ENCODE peak calls at places on chromosome 20, in four cellular contexts. One of them, this sample, is unnamed. For H3K4me1, the result is how much of the 10 kb centered on the place peaks cover.

GRCh38 chr20:41716436-41716835 is 98.3 kb upstream of the CHD6 start:
- DNase-seq in uterus: no peak
- DNase-seq in heart left ventricle: no peak
- DNase-seq in IMR-90: peak
- DNase-seq in this sample: no peak

GRCh38 chr20:4891364-4891763 is 109.9 kb downstream of the SLC23A2 start:
- DNase-seq in uterus: no peak
- DNase-seq in heart left ventricle: no peak
- DNase-seq in IMR-90: no peak
- DNase-seq in this sample: no peak

GRCh38 chr20:10504893-10505292 is 69.8 kb downstream of the SLX4IP start:
- DNase-seq in uterus: peak
- DNase-seq in heart left ventricle: no peak
- DNase-seq in IMR-90: peak
- DNase-seq in this sample: peak

GRCh38 chr20:23246682-23247664 is 103.6 kb upstream of the NXT1 start:
- DNase-seq in uterus: peak
- DNase-seq in heart left ventricle: peak
- DNase-seq in IMR-90: no peak
- DNase-seq in this sample: peak

GRCh38 chr20:14470231-14470894 is 133.0 kb upstream of the FLRT3 start:
- DNase-seq in uterus: no peak
- DNase-seq in heart left ventricle: no peak
- DNase-seq in IMR-90: no peak
- DNase-seq in this sample: no peak

GRCh38 chr20:19929749-19930148 is 87.4 kb upstream of the NAA20 start:
- DNase-seq in uterus: no peak
- DNase-seq in heart left ventricle: no peak
- DNase-seq in IMR-90: peak
- DNase-seq in this sample: no peak

GRCh38 chr20:35049776-35050352 is 42.7 kb downstream of the TRPC4AP start:
- DNase-seq in uterus: no peak
- DNase-seq in heart left ventricle: no peak
- DNase-seq in IMR-90: no peak
- DNase-seq in this sample: no peak

GRCh38 chr20:19486448-19486847 is 271.6 kb upstream of the RIN2 start:
- DNase-seq in uterus: no peak
- DNase-seq in heart left ventricle: no peak
- DNase-seq in IMR-90: no peak
- DNase-seq in this sample: no peak

GRCh38 chr20:57654998-57655811 is 35.0 kb upstream of the ZBP1 start:
- DNase-seq in uterus: peak
- DNase-seq in heart left ventricle: peak
- DNase-seq in IMR-90: no peak
- DNase-seq in this sample: no peak

GRCh38 chr20:40497781-40498691 is 191.0 kb downstream of the MAFB start:
- DNase-seq in uterus: no peak
- DNase-seq in heart left ventricle: peak
- DNase-seq in IMR-90: no peak
- DNase-seq in this sample: peak

GRCh38 chr20:56903858-56904257 is 274.8 kb downstream of the TFAP2C start:
- DNase-seq in uterus: no peak
- DNase-seq in heart left ventricle: no peak
- DNase-seq in IMR-90: no peak
- DNase-seq in this sample: no peak

GRCh38 chr20:11431613-11432012 is 486.1 kb upstream of the BTBD3 start:
- DNase-seq in uterus: no peak
- DNase-seq in heart left ventricle: no peak
- DNase-seq in IMR-90: no peak
- DNase-seq in this sample: no peak

GRCh38 chr20:63955281-63955845 is 853 bp downstream of the UCKL1 start:
- DNase-seq in uterus: no peak
- DNase-seq in heart left ventricle: peak
- DNase-seq in IMR-90: no peak
- DNase-seq in this sample: no peak

GRCh38 chr20:11847827-11848226 is 69.9 kb upstream of the BTBD3 start:
- DNase-seq in uterus: no peak
- DNase-seq in heart left ventricle: no peak
- DNase-seq in IMR-90: no peak
- DNase-seq in this sample: no peak

GRCh38 chr20:12056836-12057235 is 139.1 kb downstream of the BTBD3 start:
- DNase-seq in uterus: no peak
- DNase-seq in heart left ventricle: no peak
- DNase-seq in IMR-90: no peak
- DNase-seq in this sample: no peak

GRCh38 chr20:5688431-5688972 is 61.7 kb upstream of the SHLD1 start:
- DNase-seq in uterus: no peak
- DNase-seq in heart left ventricle: peak
- DNase-seq in IMR-90: no peak
- DNase-seq in this sample: no peak

GRCh38 chr20:63626424-63627128 is at the start of gene GMEB2:
- DNase-seq in uterus: peak
- DNase-seq in heart left ventricle: peak
- DNase-seq in IMR-90: no peak
- DNase-seq in this sample: peak

GRCh38 chr20:57913156-57913930 is 203.5 kb upstream of the PMEPA1 start:
- DNase-seq in uterus: no peak
- DNase-seq in heart left ventricle: no peak
- DNase-seq in IMR-90: no peak
- DNase-seq in this sample: no peak

GRCh38 chr20:9919271-9920014 is 80.6 kb upstream of the PAK5 start:
- DNase-seq in uterus: no peak
- DNase-seq in heart left ventricle: no peak
- DNase-seq in IMR-90: no peak
- DNase-seq in this sample: no peak

GRCh38 chr20:36862857-36863668 is 12.9 kb upstream of the TLDC2 start:
- DNase-seq in uterus: no peak
- DNase-seq in heart left ventricle: no peak
- DNase-seq in IMR-90: no peak
- DNase-seq in this sample: no peak

DNA sequence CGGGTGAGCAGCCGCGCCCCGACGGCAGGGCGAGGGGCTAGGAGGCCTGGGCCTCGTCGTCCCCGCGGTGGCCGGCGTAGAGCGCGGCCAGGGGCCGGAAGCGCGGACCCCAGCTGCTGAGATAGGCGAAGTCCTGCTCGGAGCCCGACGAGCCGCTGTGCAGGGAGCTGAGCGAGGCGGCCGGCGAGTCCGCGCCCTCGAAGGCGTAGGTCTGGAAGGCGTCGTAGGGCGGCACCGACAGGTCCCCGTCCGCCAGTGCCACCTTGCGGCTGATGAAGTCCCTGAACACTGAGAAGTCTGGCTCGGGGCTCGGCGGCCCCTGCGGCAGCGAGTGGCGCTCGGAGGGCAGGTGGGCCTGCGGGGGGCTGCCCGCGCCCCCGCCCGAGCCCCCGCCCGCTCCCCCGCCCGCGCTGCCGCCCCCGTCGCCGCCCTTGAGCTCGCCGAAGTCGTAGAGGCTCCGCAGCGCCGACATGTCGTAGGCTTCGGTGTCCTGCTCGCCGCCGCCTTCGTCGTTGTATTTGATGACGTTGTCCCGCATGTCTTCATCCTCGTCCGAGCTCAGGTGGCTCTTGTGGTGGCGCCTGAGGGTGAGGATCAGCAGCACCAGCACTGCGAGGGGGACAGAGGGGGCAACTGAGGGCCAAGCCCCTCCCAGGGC is 56.5 kb downstream of the CD40 start:
- DNase-seq in uterus: peak
- DNase-seq in heart left ventricle: peak
- DNase-seq in IMR-90: peak
- DNase-seq in this sample: peak
- TF ChIP-seq POLR2A in uterus: no peak
- TF ChIP-seq POLR2A in heart left ventricle: no peak
- TF ChIP-seq POLR2A in IMR-90: no peak
- TF ChIP-seq POLR2A in this sample: no peak

GRCh38 chr20:47256665-47257236 is 99.7 kb downstream of the ZMYND8 start:
- DNase-seq in uterus: no peak
- DNase-seq in heart left ventricle: no peak
- DNase-seq in IMR-90: peak
- DNase-seq in this sample: no peak

GRCh38 chr20:47257771-47258170 is 98.7 kb downstream of the ZMYND8 start:
- DNase-seq in uterus: no peak
- DNase-seq in heart left ventricle: no peak
- DNase-seq in IMR-90: no peak
- DNase-seq in this sample: no peak

GRCh38 chr20:47258745-47259695 is 97.5 kb downstream of the ZMYND8 start:
- DNase-seq in uterus: no peak
- DNase-seq in heart left ventricle: peak
- DNase-seq in IMR-90: peak
- DNase-seq in this sample: peak

GRCh38 chr20:47253860-47254259 is 102.6 kb downstream of the ZMYND8 start:
- DNase-seq in uterus: no peak
- DNase-seq in heart left ventricle: no peak
- DNase-seq in IMR-90: peak
- DNase-seq in this sample: no peak

GRCh38 chr20:47257256-47257655 is 99.2 kb downstream of the ZMYND8 start:
- DNase-seq in uterus: no peak
- DNase-seq in heart left ventricle: no peak
- DNase-seq in IMR-90: no peak
- DNase-seq in this sample: no peak
- H3K4me1 ChIP-seq in uterus: under half
- H3K4me1 ChIP-seq in heart left ventricle: under half
- H3K4me1 ChIP-seq in IMR-90: under half
- H3K4me1 ChIP-seq in this sample: under half

GRCh38 chr20:31951530-31952453 is at the start of gene PDRG1:
- DNase-seq in uterus: peak
- DNase-seq in heart left ventricle: peak
- DNase-seq in IMR-90: peak
- DNase-seq in this sample: peak
- TF ChIP-seq POLR2A in uterus: peak
- TF ChIP-seq POLR2A in heart left ventricle: no peak
- TF ChIP-seq POLR2A in IMR-90: peak
- TF ChIP-seq POLR2A in this sample: peak

GRCh38 chr20:17671565-17671964 is 10.5 kb downstream of the RRBP1 start:
- DNase-seq in uterus: no peak
- DNase-seq in heart left ventricle: no peak
- DNase-seq in IMR-90: no peak
- DNase-seq in this sample: no peak
- H3K4me1 ChIP-seq in uterus: under half
- H3K4me1 ChIP-seq in heart left ventricle: under half
- H3K4me1 ChIP-seq in IMR-90: under half
- H3K4me1 ChIP-seq in this sample: under half

GRCh38 chr20:43976577-43976976 is 61.9 kb downstream of the TOX2 start:
- DNase-seq in uterus: no peak
- DNase-seq in heart left ventricle: no peak
- DNase-seq in IMR-90: no peak
- DNase-seq in this sample: no peak

GRCh38 chr20:43979576-43979975 is 64.9 kb downstream of the TOX2 start:
- DNase-seq in uterus: no peak
- DNase-seq in heart left ventricle: no peak
- DNase-seq in IMR-90: no peak
- DNase-seq in this sample: no peak

GRCh38 chr20:43977962-43978361 is 63.3 kb downstream of the TOX2 start:
- DNase-seq in uterus: no peak
- DNase-seq in heart left ventricle: no peak
- DNase-seq in IMR-90: no peak
- DNase-seq in this sample: no peak

GRCh38 chr20:43975096-43975768 is 60.6 kb downstream of the TOX2 start:
- DNase-seq in uterus: no peak
- DNase-seq in heart left ventricle: no peak
- DNase-seq in IMR-90: peak
- DNase-seq in this sample: no peak

DNA sequence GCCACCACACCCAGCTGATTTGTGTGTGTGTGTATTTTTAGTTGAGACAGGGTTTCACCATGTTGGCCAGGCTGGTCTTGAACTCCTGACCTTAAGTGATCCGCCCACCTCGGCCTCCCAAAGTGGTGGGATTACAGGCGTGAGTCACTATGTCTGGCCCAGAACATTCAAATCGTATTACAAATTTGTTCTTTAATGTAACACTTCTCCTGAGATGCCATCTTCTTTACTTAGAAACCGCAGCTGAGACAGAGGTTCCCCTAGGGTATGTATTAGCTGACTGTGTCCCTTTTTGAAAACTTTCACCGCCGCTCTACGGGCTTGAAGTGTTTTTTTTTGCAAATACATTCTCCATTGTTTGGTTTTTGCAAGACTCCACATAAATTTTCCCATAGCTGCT is 62.6 kb downstream of the TOX2 start:
- DNase-seq in uterus: no peak
- DNase-seq in heart left ventricle: no peak
- DNase-seq in IMR-90: peak
- DNase-seq in this sample: no peak
- TF ChIP-seq POLR2A in uterus: no peak
- TF ChIP-seq POLR2A in heart left ventricle: no peak
- TF ChIP-seq POLR2A in IMR-90: no peak
- TF ChIP-seq POLR2A in this sample: no peak

GRCh38 chr20:2673453-2673852 is 9.4 kb upstream of the IDH3B start:
- DNase-seq in uterus: no peak
- DNase-seq in heart left ventricle: no peak
- DNase-seq in IMR-90: no peak
- DNase-seq in this sample: no peak
- H3K4me1 ChIP-seq in uterus: under half
- H3K4me1 ChIP-seq in heart left ventricle: under half
- H3K4me1 ChIP-seq in IMR-90: under half
- H3K4me1 ChIP-seq in this sample: under half

DNA sequence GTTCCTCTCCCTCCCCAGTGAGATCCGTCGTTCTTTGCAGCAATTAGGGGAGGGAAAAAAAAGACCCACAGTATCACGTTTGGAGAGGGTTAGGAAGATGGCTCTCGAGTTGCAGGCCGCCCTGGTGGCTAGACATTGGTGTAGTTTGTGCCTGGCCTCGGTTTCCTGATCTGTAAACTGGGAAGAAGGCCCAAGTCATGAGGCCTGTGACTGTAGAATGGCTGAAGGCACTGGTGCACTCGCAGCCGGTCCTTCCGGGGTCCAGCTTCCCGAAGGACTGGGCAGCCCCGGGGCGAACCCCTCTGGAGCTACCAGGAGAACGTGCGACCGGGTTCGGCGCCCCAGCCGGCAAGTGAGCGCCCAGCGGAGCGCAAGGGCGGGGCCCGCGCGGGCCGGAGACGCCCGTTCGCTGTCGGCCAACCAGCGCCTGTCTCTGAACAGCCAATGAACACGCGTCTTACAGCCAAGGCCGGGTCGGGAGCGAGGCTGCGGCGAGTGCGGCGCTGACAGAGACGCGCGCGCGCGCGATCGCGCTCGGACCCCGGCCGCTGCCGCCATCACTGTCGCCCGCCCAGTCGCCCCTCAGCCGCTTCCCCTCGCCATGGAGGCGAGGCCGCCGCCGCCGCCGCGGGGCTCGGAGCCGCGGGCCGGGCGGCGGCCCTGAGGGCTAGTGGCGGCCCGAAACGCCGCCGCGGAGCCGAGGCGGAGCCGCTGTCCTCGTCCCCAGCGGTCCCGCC is at the start of gene PTPRA:
- DNase-seq in uterus: peak
- DNase-seq in heart left ventricle: peak
- DNase-seq in IMR-90: peak
- DNase-seq in this sample: peak
- TF ChIP-seq POLR2A in uterus: peak
- TF ChIP-seq POLR2A in heart left ventricle: peak
- TF ChIP-seq POLR2A in IMR-90: peak
- TF ChIP-seq POLR2A in this sample: peak

This sample was measured in tibial nerve.